ENCODE peak calls at places on chromosomes 16 and 17, in nine cellular contexts. N is GM10248, M is tibial nerve, F is fibroblast of mammary gland, C is AG04449, X is uterus, L is epithelial cell of esophagus, O is heart right ventricle, V is astrocyte of the spinal cord. P is an unnamed sample.
A peak's percentile ranks its signal among the peaks of the same experiment; 100 is the strongest.

GRCh38 chr17:79926002-79926307 is 86.7 kb upstream of the CBX4 start:
- DNase-seq in V (no peak), O (no peak), X (no peak), C (no peak), F (no peak), N (no peak), L (no peak), M (no peak), P (no peak)

GRCh38 chr16:82037251-82037650 is 2.2 kb downstream of the HSD17B2 start:
- DNase-seq in M (no peak), C (no peak), F (no peak), O (no peak), L (no peak), N (no peak), X (no peak), V (no peak), P (no peak)

GRCh38 chr16:27377666-27378485 is 24.1 kb upstream of the IL21R start:
- DNase-seq in L (no peak), M (no peak), F (no peak), X (no peak), N (peak; percentile 46), V (no peak), O (no peak), C (no peak), P (no peak)

GRCh38 chr16:51640196-51640595 is 489.1 kb upstream of the SALL1 start:
- DNase-seq in O (no peak), X (no peak), V (no peak), F (no peak), M (no peak), C (no peak), L (no peak), N (no peak), P (no peak)

GRCh38 chr16:84874983-84875382 is 55.2 kb downstream of the CRISPLD2 start:
- DNase-seq in O (no peak), M (no peak), C (no peak), V (no peak), X (no peak), N (no peak), L (no peak), F (no peak), P (no peak)

GRCh38 chr17:48541574-48542113 is 3.3 kb downstream of the HOXB2 start:
- DNase-seq in N (peak; percentile 58), V (peak; percentile 77), L (peak; percentile 39), M (peak; percentile 20), X (peak; percentile 83), O (peak; percentile 45), F (peak; percentile 77), C (no peak), P (no peak)

GRCh38 chr17:8060274-8060673 is 21.4 kb downstream of the ALOX15B start:
- DNase-seq in L (peak; percentile 73), O (peak; percentile 66), N (peak; percentile 68), F (peak; percentile 74), C (no peak), V (peak; percentile 66), X (peak; percentile 40), M (peak; percentile 89), P (peak; percentile 67)

GRCh38 chr17:4206945-4207344 is 56.8 kb downstream of the ANKFY1 start:
- DNase-seq in X (no peak), F (peak; percentile 41), N (no peak), L (no peak), C (no peak), M (no peak), O (no peak), V (no peak), P (no peak)

GRCh38 chr16:3149630-3150345 is 15.0 kb downstream of the ZNF213 start:
- DNase-seq in N (peak; percentile 78), O (peak; percentile 73), M (peak; percentile 58), F (peak; percentile 53), L (peak; percentile 70), C (no peak), V (peak; percentile 60), X (peak; percentile 60), P (no peak)

GRCh38 chr17:47119746-47120520 is 69.2 kb downstream of the CDC27 start:
- DNase-seq in L (peak; percentile 32), F (peak; percentile 15), V (peak; percentile 80), M (no peak), N (no peak), C (no peak), O (no peak), X (no peak), P (no peak)

GRCh38 chr17:79657861-79658810 is 47.3 kb upstream of the RBFOX3 start:
- DNase-seq in C (no peak), F (no peak), N (no peak), L (no peak), X (no peak), M (no peak), V (no peak), O (no peak), P (peak; percentile 48)

GRCh38 chr17:3773511-3773910 is 27.5 kb downstream of the ITGAE start:
- DNase-seq in V (peak; percentile 23), X (no peak), N (no peak), O (no peak), L (peak; percentile 42), F (peak; percentile 26), M (no peak), C (no peak), P (no peak)

GRCh38 chr17:17590883-17591407 is 563 bp downstream of the PEMT start:
- DNase-seq in M (no peak), O (no peak), L (no peak), X (peak; percentile 31), F (no peak), V (no peak), N (no peak), C (no peak), P (no peak)

GRCh38 chr17:72120878-72121163 is at the start of gene SOX9:
- DNase-seq in F (peak; percentile 81), C (peak; percentile 42), M (peak; percentile 83), V (peak; percentile 97), O (peak; percentile 91), X (no peak), L (peak; percentile 97), N (peak; percentile 90), P (peak; percentile 85)

GRCh38 chr17:36835036-36835435 is 102.2 kb upstream of the LHX1 start:
- DNase-seq in V (no peak), N (no peak), X (no peak), L (no peak), C (no peak), O (no peak), M (no peak), F (no peak), P (no peak)

GRCh38 chr16:11914759-11915643 is 755 bp downstream of the GSPT1 start:
- DNase-seq in X (peak; percentile 20), M (no peak), N (peak; percentile 66), O (peak; percentile 28), F (peak; percentile 42), V (peak; percentile 43), L (peak; percentile 51), C (no peak), P (peak; percentile 72)

GRCh38 chr17:42276359-42276608 is at the start of gene STAT5B:
- DNase-seq in M (peak; percentile 41), X (peak; percentile 74), V (no peak), N (peak; percentile 91), O (peak; percentile 67), C (no peak), F (peak; percentile 50), L (peak; percentile 71), P (no peak)
- TF ChIP-seq CTCF in M (no peak), X (no peak), V (no peak), N (no peak), O (no peak), C (no peak), F (no peak), L (no peak), P (no peak)

GRCh38 chr17:74452841-74453661 is 13.4 kb upstream of the CD300A start:
- DNase-seq in O (no peak), M (no peak), V (no peak), N (no peak), C (no peak), F (no peak), L (no peak), X (no peak), P (no peak)

GRCh38 chr17:74452027-74452840 is 14.2 kb upstream of the CD300A start:
- DNase-seq in L (no peak), F (peak; percentile 30), M (no peak), O (no peak), N (no peak), C (no peak), X (no peak), V (no peak), P (no peak)

GRCh38 chr17:74455025-74455585 is 11.3 kb upstream of the CD300A start:
- DNase-seq in C (no peak), M (no peak), F (no peak), X (no peak), N (no peak), O (peak; percentile 54), L (no peak), V (no peak), P (no peak)

GRCh38 chr17:74453665-74454196 is 12.7 kb upstream of the CD300A start:
- DNase-seq in M (no peak), X (no peak), C (no peak), N (peak; percentile 96), L (no peak), O (no peak), F (no peak), V (peak; percentile 54), P (no peak)

DNA sequence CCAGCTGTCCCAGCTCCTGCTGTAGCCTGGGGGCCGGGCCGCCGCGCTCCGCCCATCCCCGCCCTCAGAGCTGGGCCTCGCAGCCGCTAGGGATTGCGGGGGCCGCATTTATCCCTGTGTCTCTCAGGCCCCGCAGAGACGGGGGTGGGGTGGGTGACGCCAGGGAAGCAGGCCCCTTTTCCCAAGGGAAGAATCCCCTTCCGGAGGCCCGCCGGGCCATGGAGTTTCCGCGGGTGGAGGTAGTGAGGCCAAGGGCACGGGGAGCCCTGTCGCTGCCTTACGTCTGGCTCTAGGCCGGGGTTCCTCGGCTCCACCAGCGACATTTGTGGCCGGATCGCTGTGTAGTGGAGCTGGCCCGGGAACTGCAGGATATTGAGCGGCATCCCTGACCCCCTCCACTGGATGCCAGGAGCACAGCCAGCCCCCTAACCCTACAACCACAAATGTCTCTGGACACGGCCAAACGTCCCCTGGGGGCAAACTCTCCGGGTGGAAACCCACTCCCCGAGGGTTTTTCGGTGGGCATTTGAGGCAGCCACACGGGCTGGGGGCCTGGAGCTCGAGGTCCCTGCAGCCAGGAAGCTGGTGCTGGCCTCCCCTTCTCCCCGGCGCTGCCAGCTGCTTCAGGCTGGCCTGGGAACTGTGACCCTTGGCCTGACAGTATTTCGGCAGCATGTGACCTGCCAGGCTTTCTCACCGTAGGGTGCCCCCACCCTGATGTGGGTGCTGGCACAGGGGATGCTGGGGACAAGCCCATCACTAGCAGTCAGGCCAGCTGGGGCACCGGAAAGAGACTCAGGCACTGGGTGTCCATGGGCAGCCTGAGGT is 12.0 kb upstream of the CD300A start:
- DNase-seq in X (peak; percentile 92), O (peak; percentile 94), N (no peak), F (peak; percentile 57), M (peak; percentile 82), L (peak; percentile 55), C (no peak), V (no peak), P (peak; percentile 92)
- TF ChIP-seq CTCF in X (peak; percentile 41), O (peak; percentile 9), N (peak; percentile 25), F (no peak), M (no peak), L (no peak), C (no peak), V (no peak), P (peak; percentile 31)

GRCh38 chr17:73498176-73498575 is 146.1 kb downstream of the SDK2 start:
- DNase-seq in C (no peak), O (no peak), L (no peak), V (no peak), N (no peak), M (no peak), F (no peak), X (no peak), P (no peak)
- TF ChIP-seq CTCF in C (no peak), O (no peak), L (no peak), V (no peak), N (no peak), M (no peak), F (no peak), X (no peak), P (no peak)

GRCh38 chr17:9905902-9906301 is 831 bp upstream of the RCVRN start:
- DNase-seq in O (no peak), N (peak; percentile 76), V (no peak), M (peak; percentile 54), F (peak; percentile 51), C (no peak), L (no peak), X (no peak), P (no peak)
- TF ChIP-seq CTCF in O (peak; percentile 55), N (peak; percentile 55), V (peak; percentile 50), M (peak; percentile 73), F (peak; percentile 75), C (peak; percentile 30), L (no peak), X (peak; percentile 27), P (peak; percentile 76)

P was measured in type B pancreatic cell.